ENCODE peak calls at places on chromosome 9, in seven cellular contexts. One of them, this sample, is unnamed.

GRCh38 chr9:34218452-34218851 is 39.6 kb downstream of the UBAP1 start:
- DNase-seq in right atrium auricular region: no peak
- DNase-seq in lower leg skin: no peak
- DNase-seq in GM20000: no peak
- DNase-seq in fibroblast of pulmonary artery: no peak
- DNase-seq in endothelial cell: no peak
- DNase-seq in choroid plexus epithelial cell: no peak
- DNase-seq in this sample: no peak

GRCh38 chr9:34363619-34364351 is 12.9 kb downstream of the MYORG start:
- DNase-seq in right atrium auricular region: no peak
- DNase-seq in lower leg skin: no peak
- DNase-seq in GM20000: no peak
- DNase-seq in fibroblast of pulmonary artery: peak; percentile 81
- DNase-seq in endothelial cell: peak; percentile 69
- DNase-seq in choroid plexus epithelial cell: peak; percentile 59
- DNase-seq in this sample: no peak

GRCh38 chr9:5629312-5630037 is 568 bp downstream of the RIC1 start:
- DNase-seq in right atrium auricular region: no peak
- DNase-seq in lower leg skin: peak; percentile 42
- DNase-seq in GM20000: peak; percentile 38
- DNase-seq in fibroblast of pulmonary artery: peak; percentile 37
- DNase-seq in endothelial cell: peak; percentile 58
- DNase-seq in choroid plexus epithelial cell: peak; percentile 38
- DNase-seq in this sample: peak; percentile 33

GRCh38 chr9:3873818-3874217 is 348.0 kb upstream of the RFX3 start:
- DNase-seq in right atrium auricular region: no peak
- DNase-seq in lower leg skin: no peak
- DNase-seq in GM20000: no peak
- DNase-seq in fibroblast of pulmonary artery: peak; percentile 63
- DNase-seq in endothelial cell: no peak
- DNase-seq in choroid plexus epithelial cell: peak; percentile 17
- DNase-seq in this sample: no peak

GRCh38 chr9:84917366-84918063 is 248.0 kb downstream of the NTRK2 start:
- DNase-seq in right atrium auricular region: no peak
- DNase-seq in lower leg skin: peak; percentile 20
- DNase-seq in GM20000: no peak
- DNase-seq in fibroblast of pulmonary artery: no peak
- DNase-seq in endothelial cell: no peak
- DNase-seq in choroid plexus epithelial cell: no peak
- DNase-seq in this sample: no peak

GRCh38 chr9:79567671-79568098 is 4.1 kb upstream of the TLE4 start:
- DNase-seq in right atrium auricular region: no peak
- DNase-seq in lower leg skin: no peak
- DNase-seq in GM20000: no peak
- DNase-seq in fibroblast of pulmonary artery: no peak
- DNase-seq in endothelial cell: no peak
- DNase-seq in choroid plexus epithelial cell: no peak
- DNase-seq in this sample: no peak

GRCh38 chr9:128383007-128383753 is 12.0 kb downstream of the URM1 start:
- DNase-seq in right atrium auricular region: no peak
- DNase-seq in lower leg skin: no peak
- DNase-seq in GM20000: no peak
- DNase-seq in fibroblast of pulmonary artery: no peak
- DNase-seq in endothelial cell: no peak
- DNase-seq in choroid plexus epithelial cell: no peak
- DNase-seq in this sample: no peak

GRCh38 chr9:110919609-110920008 is 118.7 kb downstream of the LPAR1 start:
- DNase-seq in right atrium auricular region: no peak
- DNase-seq in lower leg skin: peak; percentile 51
- DNase-seq in GM20000: no peak
- DNase-seq in fibroblast of pulmonary artery: peak; percentile 85
- DNase-seq in endothelial cell: no peak
- DNase-seq in choroid plexus epithelial cell: peak; percentile 65
- DNase-seq in this sample: peak; percentile 5

GRCh38 chr9:100700689-100701318 is 122.9 kb downstream of the CAVIN4 start:
- DNase-seq in right atrium auricular region: no peak
- DNase-seq in lower leg skin: no peak
- DNase-seq in GM20000: peak; percentile 15
- DNase-seq in fibroblast of pulmonary artery: peak; percentile 24
- DNase-seq in endothelial cell: peak; percentile 39
- DNase-seq in choroid plexus epithelial cell: peak; percentile 23
- DNase-seq in this sample: peak; percentile 16

GRCh38 chr9:133844876-133845658 is 106.9 kb upstream of the SARDH start:
- DNase-seq in right atrium auricular region: peak; percentile 89
- DNase-seq in lower leg skin: peak; percentile 49
- DNase-seq in GM20000: peak; percentile 68
- DNase-seq in fibroblast of pulmonary artery: peak; percentile 82
- DNase-seq in endothelial cell: no peak
- DNase-seq in choroid plexus epithelial cell: peak; percentile 78
- DNase-seq in this sample: no peak

GRCh38 chr9:33170464-33171156 is 3.5 kb upstream of the B4GALT1 start:
- DNase-seq in right atrium auricular region: peak; percentile 61
- DNase-seq in lower leg skin: peak; percentile 52
- DNase-seq in GM20000: no peak
- DNase-seq in fibroblast of pulmonary artery: no peak
- DNase-seq in endothelial cell: no peak
- DNase-seq in choroid plexus epithelial cell: peak; percentile 22
- DNase-seq in this sample: no peak

GRCh38 chr9:106892632-106893031 is 29.7 kb downstream of the ZNF462 start:
- DNase-seq in right atrium auricular region: no peak
- DNase-seq in lower leg skin: peak; percentile 68
- DNase-seq in GM20000: no peak
- DNase-seq in fibroblast of pulmonary artery: peak; percentile 96
- DNase-seq in endothelial cell: no peak
- DNase-seq in choroid plexus epithelial cell: peak; percentile 98
- DNase-seq in this sample: peak; percentile 81

GRCh38 chr9:133384736-133385321 is 8.7 kb downstream of the STKLD1 start:
- DNase-seq in right atrium auricular region: no peak
- DNase-seq in lower leg skin: no peak
- DNase-seq in GM20000: no peak
- DNase-seq in fibroblast of pulmonary artery: no peak
- DNase-seq in endothelial cell: no peak
- DNase-seq in choroid plexus epithelial cell: no peak
- DNase-seq in this sample: no peak

GRCh38 chr9:135592331-135592590 is 30.7 kb downstream of the PAEP start:
- DNase-seq in right atrium auricular region: no peak
- DNase-seq in lower leg skin: no peak
- DNase-seq in GM20000: no peak
- DNase-seq in fibroblast of pulmonary artery: no peak
- DNase-seq in endothelial cell: no peak
- DNase-seq in choroid plexus epithelial cell: no peak
- DNase-seq in this sample: no peak

GRCh38 chr9:132697230-132697629 is 27.0 kb downstream of the GTF3C4 start:
- DNase-seq in right atrium auricular region: no peak
- DNase-seq in lower leg skin: no peak
- DNase-seq in GM20000: no peak
- DNase-seq in fibroblast of pulmonary artery: no peak
- DNase-seq in endothelial cell: no peak
- DNase-seq in choroid plexus epithelial cell: no peak
- DNase-seq in this sample: no peak

GRCh38 chr9:123287639-123288038 is 19.3 kb upstream of the STRBP start:
- DNase-seq in right atrium auricular region: no peak
- DNase-seq in lower leg skin: no peak
- DNase-seq in GM20000: no peak
- DNase-seq in fibroblast of pulmonary artery: no peak
- DNase-seq in endothelial cell: no peak
- DNase-seq in choroid plexus epithelial cell: no peak
- DNase-seq in this sample: no peak

GRCh38 chr9:70040506-70040905 is 3.1 kb upstream of the MAMDC2 start:
- DNase-seq in right atrium auricular region: no peak
- DNase-seq in lower leg skin: no peak
- DNase-seq in GM20000: no peak
- DNase-seq in fibroblast of pulmonary artery: peak; percentile 30
- DNase-seq in endothelial cell: no peak
- DNase-seq in choroid plexus epithelial cell: no peak
- DNase-seq in this sample: no peak

GRCh38 chr9:128588581-128589233 is 36.3 kb downstream of the SPTAN1 start:
- DNase-seq in right atrium auricular region: no peak
- DNase-seq in lower leg skin: no peak
- DNase-seq in GM20000: no peak
- DNase-seq in fibroblast of pulmonary artery: no peak
- DNase-seq in endothelial cell: no peak
- DNase-seq in choroid plexus epithelial cell: no peak
- DNase-seq in this sample: no peak

GRCh38 chr9:115614931-115615401 is 497.0 kb upstream of the TNC start:
- DNase-seq in right atrium auricular region: no peak
- DNase-seq in lower leg skin: no peak
- DNase-seq in GM20000: no peak
- DNase-seq in fibroblast of pulmonary artery: no peak
- DNase-seq in endothelial cell: no peak
- DNase-seq in choroid plexus epithelial cell: peak; percentile 43
- DNase-seq in this sample: no peak

GRCh38 chr9:36642817-36643216 is 70.1 kb downstream of the MELK start:
- DNase-seq in right atrium auricular region: no peak
- DNase-seq in lower leg skin: no peak
- DNase-seq in GM20000: no peak
- DNase-seq in fibroblast of pulmonary artery: no peak
- DNase-seq in endothelial cell: no peak
- DNase-seq in choroid plexus epithelial cell: no peak
- DNase-seq in this sample: no peak

GRCh38 chr9:36640982-36641381 is 68.3 kb downstream of the MELK start:
- DNase-seq in right atrium auricular region: no peak
- DNase-seq in lower leg skin: no peak
- DNase-seq in GM20000: peak; percentile 34
- DNase-seq in fibroblast of pulmonary artery: no peak
- DNase-seq in endothelial cell: no peak
- DNase-seq in choroid plexus epithelial cell: no peak
- DNase-seq in this sample: no peak

GRCh38 chr9:36632892-36633291 is 60.2 kb downstream of the MELK start:
- DNase-seq in right atrium auricular region: no peak
- DNase-seq in lower leg skin: no peak
- DNase-seq in GM20000: no peak
- DNase-seq in fibroblast of pulmonary artery: peak; percentile 67
- DNase-seq in endothelial cell: no peak
- DNase-seq in choroid plexus epithelial cell: peak; percentile 73
- DNase-seq in this sample: no peak

DNA sequence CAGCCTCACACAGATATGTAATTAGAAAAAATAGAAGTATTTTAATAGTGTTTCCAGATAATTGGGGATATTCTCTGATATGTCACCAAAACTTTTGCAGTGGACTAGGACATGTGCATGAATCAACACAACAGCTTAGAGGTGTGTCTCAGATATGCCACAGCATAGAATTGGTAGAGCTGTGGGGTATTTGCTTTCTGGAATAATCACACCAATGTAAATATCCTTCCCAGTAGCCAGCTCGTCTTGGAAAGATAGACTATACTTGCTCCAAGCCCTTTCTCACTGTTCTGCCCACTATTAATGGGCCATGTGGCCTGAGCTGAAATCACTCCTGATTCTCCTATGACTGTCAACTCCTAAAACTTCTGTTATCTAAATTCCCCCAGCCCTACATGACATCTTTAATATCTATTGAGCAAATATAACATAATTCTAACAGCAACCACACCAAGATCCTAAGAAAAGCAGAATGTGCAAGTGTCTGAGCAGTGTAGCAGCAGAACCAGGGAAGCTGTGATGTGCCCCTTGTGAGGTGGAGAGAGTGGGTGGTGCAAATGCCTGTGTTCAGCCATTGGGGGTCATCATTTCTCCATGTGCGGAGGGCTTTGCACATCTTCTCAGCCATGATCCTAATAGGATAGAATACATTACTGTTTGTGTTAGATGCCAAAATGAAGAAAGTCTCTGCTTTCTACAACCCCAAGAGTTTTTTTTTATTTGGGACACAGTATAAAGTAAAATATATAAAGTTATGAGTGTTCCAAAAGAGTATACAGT is 65.0 kb downstream of the MELK start:
- DNase-seq in right atrium auricular region: no peak
- DNase-seq in lower leg skin: no peak
- DNase-seq in GM20000: no peak
- DNase-seq in fibroblast of pulmonary artery: peak; percentile 35
- DNase-seq in endothelial cell: peak; percentile 9
- DNase-seq in choroid plexus epithelial cell: peak; percentile 15
- DNase-seq in this sample: no peak
- TF ChIP-seq CTCF in right atrium auricular region: no peak
- TF ChIP-seq CTCF in lower leg skin: no peak
- TF ChIP-seq CTCF in GM20000: peak; percentile 35
- TF ChIP-seq CTCF in fibroblast of pulmonary artery: peak; percentile 19
- TF ChIP-seq CTCF in endothelial cell: no peak
- TF ChIP-seq CTCF in choroid plexus epithelial cell: peak; percentile 21
- TF ChIP-seq CTCF in this sample: no peak

GRCh38 chr9:14888857-14889256 is 21.4 kb downstream of the FREM1 start:
- DNase-seq in right atrium auricular region: no peak
- DNase-seq in lower leg skin: no peak
- DNase-seq in GM20000: no peak
- DNase-seq in fibroblast of pulmonary artery: no peak
- DNase-seq in endothelial cell: no peak
- DNase-seq in choroid plexus epithelial cell: no peak
- DNase-seq in this sample: no peak
- TF ChIP-seq CTCF in right atrium auricular region: no peak
- TF ChIP-seq CTCF in lower leg skin: no peak
- TF ChIP-seq CTCF in GM20000: no peak
- TF ChIP-seq CTCF in fibroblast of pulmonary artery: no peak
- TF ChIP-seq CTCF in endothelial cell: no peak
- TF ChIP-seq CTCF in choroid plexus epithelial cell: no peak
- TF ChIP-seq CTCF in this sample: no peak

DNA sequence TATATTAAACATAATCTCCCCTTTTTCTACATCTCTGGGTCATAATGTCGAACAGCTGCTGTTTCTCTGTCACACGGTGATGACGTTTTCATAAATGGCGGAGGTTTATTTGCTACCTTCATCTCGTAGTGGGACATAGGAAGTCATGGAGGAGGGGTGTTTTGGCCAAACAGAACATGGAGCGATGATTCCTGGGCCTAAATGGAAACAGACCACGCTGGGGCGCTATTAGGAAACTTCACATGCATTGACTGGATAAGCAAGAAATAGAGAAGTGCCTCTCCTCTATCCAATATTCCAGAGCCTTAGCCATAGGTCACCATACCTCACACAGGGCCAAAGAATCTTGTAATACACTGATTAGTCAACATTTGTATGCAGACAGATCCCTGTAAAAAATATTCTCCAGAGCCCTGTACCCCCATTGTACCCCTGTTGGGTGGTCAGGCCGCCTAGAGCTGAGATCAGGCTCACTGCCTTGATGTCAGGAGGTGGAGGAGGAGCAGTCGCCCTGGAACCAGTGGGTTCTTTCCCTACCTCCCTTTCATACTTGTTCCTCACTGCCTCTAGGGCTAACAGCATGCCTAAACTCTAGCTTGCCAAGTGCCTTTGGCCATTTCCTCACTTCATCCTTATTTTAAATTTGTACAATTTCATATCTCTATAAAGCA is 77.8 kb upstream of the SPIN1 start:
- DNase-seq in right atrium auricular region: no peak
- DNase-seq in lower leg skin: no peak
- DNase-seq in GM20000: no peak
- DNase-seq in fibroblast of pulmonary artery: peak; percentile 13
- DNase-seq in endothelial cell: peak; percentile 6
- DNase-seq in choroid plexus epithelial cell: peak; percentile 30
- DNase-seq in this sample: no peak
- TF ChIP-seq CTCF in right atrium auricular region: no peak
- TF ChIP-seq CTCF in lower leg skin: no peak
- TF ChIP-seq CTCF in GM20000: no peak
- TF ChIP-seq CTCF in fibroblast of pulmonary artery: peak; percentile 3
- TF ChIP-seq CTCF in endothelial cell: no peak
- TF ChIP-seq CTCF in choroid plexus epithelial cell: peak; percentile 34
- TF ChIP-seq CTCF in this sample: no peak

DNA sequence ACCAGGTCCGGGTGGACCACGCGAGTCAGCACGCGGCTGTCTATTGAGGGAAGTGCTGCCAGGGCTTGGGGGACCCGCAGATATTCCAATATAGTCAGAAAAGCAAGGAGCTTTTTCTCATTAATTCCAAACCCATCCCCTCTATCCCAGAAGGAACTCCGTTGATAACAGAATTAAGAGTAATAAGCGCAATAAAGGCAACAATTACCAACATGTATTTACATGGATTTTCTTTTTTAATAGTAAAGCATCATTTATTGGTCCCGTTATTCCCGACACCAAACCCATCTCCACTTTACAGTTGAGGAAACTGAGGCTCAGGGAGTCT is 7.7 kb downstream of the PHF19 start:
- DNase-seq in right atrium auricular region: no peak
- DNase-seq in lower leg skin: no peak
- DNase-seq in GM20000: no peak
- DNase-seq in fibroblast of pulmonary artery: no peak
- DNase-seq in endothelial cell: no peak
- DNase-seq in choroid plexus epithelial cell: no peak
- DNase-seq in this sample: no peak
- TF ChIP-seq CTCF in right atrium auricular region: no peak
- TF ChIP-seq CTCF in lower leg skin: no peak
- TF ChIP-seq CTCF in GM20000: no peak
- TF ChIP-seq CTCF in fibroblast of pulmonary artery: no peak
- TF ChIP-seq CTCF in endothelial cell: no peak
- TF ChIP-seq CTCF in choroid plexus epithelial cell: no peak
- TF ChIP-seq CTCF in this sample: no peak

This sample was measured in Calu3.